ENCODE peak calls at places on chromosomes 6 and 20, in four cellular contexts. One of them, this sample, is unnamed.

GRCh38 chr6:43798688-43799444 is 28.9 kb downstream of the VEGFA start:
- DNase-seq in transverse colon: peak; percentile 90
- DNase-seq in sigmoid colon: no peak
- DNase-seq in LoVo: peak; percentile 94
- DNase-seq in this sample: no peak

GRCh38 chr6:123945386-123945785 is 141.7 kb downstream of the NKAIN2 start:
- DNase-seq in transverse colon: no peak
- DNase-seq in LoVo: no peak
- DNase-seq in sigmoid colon: no peak
- DNase-seq in this sample: no peak

GRCh38 chr6:2127484-2127911 is 117.9 kb downstream of the GMDS start:
- DNase-seq in sigmoid colon: peak; percentile 66
- DNase-seq in transverse colon: peak; percentile 31
- DNase-seq in LoVo: no peak
- DNase-seq in this sample: no peak

GRCh38 chr6:22149501-22150490 is 147.0 kb downstream of the PRL start:
- DNase-seq in transverse colon: no peak
- DNase-seq in sigmoid colon: no peak
- DNase-seq in LoVo: no peak
- DNase-seq in this sample: no peak

GRCh38 chr6:14339711-14340590 is 222.4 kb downstream of the CD83 start:
- DNase-seq in transverse colon: no peak
- DNase-seq in LoVo: no peak
- DNase-seq in sigmoid colon: no peak
- DNase-seq in this sample: no peak

GRCh38 chr6:54244430-54244829 is 63.8 kb upstream of the TINAG start:
- DNase-seq in LoVo: peak; percentile 11
- DNase-seq in transverse colon: no peak
- DNase-seq in sigmoid colon: no peak
- DNase-seq in this sample: no peak

GRCh38 chr6:139572001-139572400 is 197.6 kb upstream of the CITED2 start:
- DNase-seq in LoVo: no peak
- DNase-seq in sigmoid colon: no peak
- DNase-seq in transverse colon: no peak
- DNase-seq in this sample: no peak

GRCh38 chr20:51731771-51732453 is 36.3 kb downstream of the ATP9A start:
- DNase-seq in LoVo: no peak
- DNase-seq in sigmoid colon: no peak
- DNase-seq in transverse colon: no peak
- DNase-seq in this sample: no peak

GRCh38 chr6:91081452-91082067 is 494.7 kb upstream of the MAP3K7 start:
- DNase-seq in LoVo: peak; percentile 43
- DNase-seq in sigmoid colon: no peak
- DNase-seq in transverse colon: no peak
- DNase-seq in this sample: peak; percentile 45

GRCh38 chr6:101605874-101606273 is 212.4 kb downstream of the GRIK2 start:
- DNase-seq in sigmoid colon: no peak
- DNase-seq in LoVo: no peak
- DNase-seq in transverse colon: no peak
- DNase-seq in this sample: no peak

GRCh38 chr20:33781133-33781532 is 30.0 kb upstream of the CHMP4B start:
- DNase-seq in LoVo: no peak
- DNase-seq in transverse colon: no peak
- DNase-seq in sigmoid colon: no peak
- DNase-seq in this sample: no peak

GRCh38 chr20:2350606-2351005 is 30.1 kb upstream of the TGM6 start:
- DNase-seq in sigmoid colon: no peak
- DNase-seq in transverse colon: no peak
- DNase-seq in LoVo: no peak
- DNase-seq in this sample: no peak

GRCh38 chr6:15874821-15875220 is 212.0 kb upstream of the DTNBP1 start:
- DNase-seq in transverse colon: no peak
- DNase-seq in sigmoid colon: no peak
- DNase-seq in LoVo: no peak
- DNase-seq in this sample: no peak

GRCh38 chr6:126805861-126806260 is 312.6 kb upstream of the RSPO3 start:
- DNase-seq in sigmoid colon: no peak
- DNase-seq in LoVo: no peak
- DNase-seq in transverse colon: no peak
- DNase-seq in this sample: no peak

GRCh38 chr20:6100261-6100660 is 22.6 kb downstream of the FERMT1 start:
- DNase-seq in sigmoid colon: no peak
- DNase-seq in transverse colon: no peak
- DNase-seq in LoVo: no peak
- DNase-seq in this sample: no peak

GRCh38 chr20:53763707-53764415 is 170.2 kb upstream of the ZNF217 start:
- DNase-seq in transverse colon: peak; percentile 51
- DNase-seq in sigmoid colon: no peak
- DNase-seq in LoVo: peak; percentile 74
- DNase-seq in this sample: peak; percentile 60

GRCh38 chr20:2326046-2326445 is 30.2 kb downstream of the TGM3 start:
- DNase-seq in transverse colon: no peak
- DNase-seq in sigmoid colon: no peak
- DNase-seq in LoVo: no peak
- DNase-seq in this sample: no peak

GRCh38 chr6:159461998-159462397 is 231.0 kb downstream of the SOD2 start:
- DNase-seq in sigmoid colon: no peak
- DNase-seq in transverse colon: no peak
- DNase-seq in LoVo: no peak
- DNase-seq in this sample: no peak

GRCh38 chr20:5127204-5127858 is 523 bp downstream of the CDS2 start:
- DNase-seq in sigmoid colon: peak; percentile 80
- DNase-seq in LoVo: peak; percentile 51
- DNase-seq in transverse colon: peak; percentile 66
- DNase-seq in this sample: no peak

GRCh38 chr20:37185681-37186080 is 6.3 kb upstream of the MROH8 start:
- DNase-seq in LoVo: no peak
- DNase-seq in transverse colon: peak; percentile 9
- DNase-seq in sigmoid colon: no peak
- DNase-seq in this sample: no peak

GRCh38 chr6:129567374-129567773 is 142.6 kb downstream of the ARHGAP18 start:
- DNase-seq in transverse colon: no peak
- DNase-seq in sigmoid colon: no peak
- DNase-seq in LoVo: no peak
- DNase-seq in this sample: peak; percentile 20

GRCh38 chr20:38447931-38448675 is 13.0 kb upstream of the SNHG17 start:
- DNase-seq in sigmoid colon: no peak
- DNase-seq in LoVo: no peak
- DNase-seq in transverse colon: no peak
- DNase-seq in this sample: no peak

GRCh38 chr6:87828044-87828443 is 126.0 kb upstream of the AKIRIN2 start:
- DNase-seq in LoVo: no peak
- DNase-seq in sigmoid colon: no peak
- DNase-seq in transverse colon: no peak
- DNase-seq in this sample: no peak

GRCh38 chr6:127343753-127344659 is 597 bp upstream of the ECHDC1 start:
- DNase-seq in transverse colon: no peak
- DNase-seq in sigmoid colon: no peak
- DNase-seq in LoVo: peak; percentile 34
- DNase-seq in this sample: no peak

GRCh38 chr20:54103762-54104600 is 33.6 kb upstream of the BCAS1 start:
- DNase-seq in LoVo: no peak
- DNase-seq in transverse colon: peak; percentile 15
- DNase-seq in sigmoid colon: no peak
- DNase-seq in this sample: no peak

GRCh38 chr6:153965996-153966395 is 73.0 kb upstream of the OPRM1 start:
- DNase-seq in LoVo: peak; percentile 15
- DNase-seq in transverse colon: no peak
- DNase-seq in sigmoid colon: no peak
- DNase-seq in this sample: no peak

GRCh38 chr6:44381739-44382138 is 5.8 kb upstream of the CDC5L start:
- DNase-seq in transverse colon: no peak
- DNase-seq in sigmoid colon: no peak
- DNase-seq in LoVo: no peak
- DNase-seq in this sample: no peak

GRCh38 chr20:57223648-57224489 is 42.6 kb downstream of the BMP7 start:
- DNase-seq in LoVo: peak; percentile 44
- DNase-seq in sigmoid colon: no peak
- DNase-seq in transverse colon: peak; percentile 21
- DNase-seq in this sample: no peak

GRCh38 chr6:32607263-32607987 is 17.8 kb upstream of the HLA-DRB1 start:
- DNase-seq in transverse colon: no peak
- DNase-seq in LoVo: no peak
- DNase-seq in sigmoid colon: no peak
- DNase-seq in this sample: no peak

GRCh38 chr20:20413801-20414200 is 45.9 kb downstream of the INSM1 start:
- DNase-seq in LoVo: no peak
- DNase-seq in transverse colon: no peak
- DNase-seq in sigmoid colon: no peak
- DNase-seq in this sample: no peak

GRCh38 chr6:34284563-34285545 is 36.0 kb upstream of the SMIM29 start:
- DNase-seq in sigmoid colon: peak; percentile 78
- DNase-seq in transverse colon: peak; percentile 31
- DNase-seq in LoVo: no peak
- DNase-seq in this sample: no peak

GRCh38 chr6:149075616-149076354 is 241.7 kb upstream of the TAB2 start:
- DNase-seq in transverse colon: no peak
- DNase-seq in sigmoid colon: no peak
- DNase-seq in LoVo: no peak
- DNase-seq in this sample: no peak

GRCh38 chr20:11117808-11118528 is 444.2 kb upstream of the JAG1 start:
- DNase-seq in LoVo: no peak
- DNase-seq in sigmoid colon: no peak
- DNase-seq in transverse colon: no peak
- DNase-seq in this sample: no peak

GRCh38 chr20:58749979-58750378 is 57.4 kb downstream of the NPEPL1 start:
- DNase-seq in transverse colon: no peak
- DNase-seq in LoVo: no peak
- DNase-seq in sigmoid colon: no peak
- DNase-seq in this sample: no peak

GRCh38 chr20:24701027-24701426 is 231.6 kb downstream of the SYNDIG1 start:
- DNase-seq in transverse colon: no peak
- DNase-seq in sigmoid colon: no peak
- DNase-seq in LoVo: no peak
- DNase-seq in this sample: no peak

GRCh38 chr20:49620364-49621240 is 52.7 kb upstream of the PTGIS start:
- DNase-seq in sigmoid colon: no peak
- DNase-seq in transverse colon: no peak
- DNase-seq in LoVo: no peak
- DNase-seq in this sample: no peak

GRCh38 chr20:55142932-55143331 is 667.5 kb downstream of the DOK5 start:
- DNase-seq in LoVo: no peak
- DNase-seq in sigmoid colon: no peak
- DNase-seq in transverse colon: no peak
- DNase-seq in this sample: no peak

GRCh38 chr6:11317885-11318771 is 85.7 kb upstream of the NEDD9 start:
- DNase-seq in LoVo: peak; percentile 68
- DNase-seq in transverse colon: peak; percentile 78
- DNase-seq in sigmoid colon: peak; percentile 85
- DNase-seq in this sample: no peak

GRCh38 chr6:4134841-4135664 is at the start of gene ECI2:
- DNase-seq in sigmoid colon: no peak
- DNase-seq in transverse colon: peak; percentile 69
- DNase-seq in LoVo: peak; percentile 57
- DNase-seq in this sample: peak; percentile 29